ENCODE peak calls at places on chromosomes 4 and X, in eight cellular contexts. V is endothelial cell; C is NCI-H460; K is pulmonary artery endothelial cell; A is CD8-positive, alpha-beta T cell; P is stimulated activated CD4-positive, alpha-beta T cell treated with anti-CD3 and anti-CD28 coated beads, Interleukin-4, amount 100 ng/mL, for 24 hours; F is HS-5; U is RCC 7860. D is an unnamed sample.

GRCh38 chrX:86078650-86079049 is 31.3 kb upstream of the CHM start:
- DNase-seq in F (no peak), C (no peak), K (no peak), A (no peak), U (no peak), P (no peak), V (no peak), D (no peak)

GRCh38 chrX:346034-346813 is 27.6 kb upstream of the GTPBP6 start:
- DNase-seq in P (no peak), V (no peak), U (no peak), A (no peak), C (no peak), F (no peak), K (no peak), D (no peak)

GRCh38 chr4:142817442-142817841 is 28.7 kb downstream of the INPP4B start:
- DNase-seq in A (no peak), F (peak; percentile 75), K (no peak), C (peak; percentile 1), U (peak; percentile 89), P (peak; percentile 51), V (no peak), D (peak; percentile 77)

GRCh38 chrX:7801706-7802105 is 41.3 kb upstream of the VCX start:
- DNase-seq in K (no peak), U (no peak), V (no peak), F (no peak), A (no peak), C (no peak), P (no peak), D (no peak)

GRCh38 chrX:149881081-149881711 is at the start of gene MAGEA8:
- DNase-seq in V (no peak), F (no peak), A (no peak), C (no peak), K (no peak), P (no peak), U (no peak), D (no peak)

GRCh38 chr4:144649646-144650045 is 3.7 kb downstream of the HHIP start:
- DNase-seq in A (no peak), C (no peak), U (no peak), K (no peak), P (no peak), F (no peak), V (no peak), D (no peak)

GRCh38 chr4:155377281-155377680 is 516 bp upstream of the MAP9 start:
- DNase-seq in P (no peak), U (no peak), K (no peak), C (no peak), A (no peak), F (no peak), V (no peak), D (no peak)

GRCh38 chrX:22314692-22315091 is 42.0 kb downstream of the CBLL2 start:
- DNase-seq in A (no peak), C (peak; percentile 83), P (no peak), V (no peak), U (peak; percentile 20), K (no peak), F (no peak), D (no peak)

GRCh38 chrX:20378291-20378920 is 111.7 kb upstream of the RPS6KA3 start:
- DNase-seq in U (peak; percentile 72), K (no peak), C (no peak), V (no peak), P (peak; percentile 38), A (no peak), F (peak; percentile 37), D (no peak)

GRCh38 chr4:121096629-121097028 is 24.3 kb upstream of the NDNF start:
- DNase-seq in U (peak; percentile 27), P (no peak), V (no peak), C (peak; percentile 35), K (no peak), F (no peak), A (no peak), D (peak; percentile 70)

GRCh38 chr4:87807402-87807801 is 8.0 kb downstream of the IBSP start:
- DNase-seq in U (no peak), F (no peak), A (no peak), K (no peak), P (no peak), V (no peak), C (no peak), D (no peak)

GRCh38 chr4:165584916-165585315 is 206.1 kb downstream of the CPE start:
- DNase-seq in V (no peak), K (no peak), U (no peak), P (no peak), A (no peak), F (no peak), C (no peak), D (no peak)

GRCh38 chrX:103817502-103817901 is 14.6 kb downstream of the RAB9B start:
- DNase-seq in P (peak; percentile 30), F (peak; percentile 37), V (peak; percentile 27), C (peak; percentile 59), U (peak; percentile 27), K (no peak), A (no peak), D (peak; percentile 40)

GRCh38 chr4:8281519-8282133 is 12.1 kb downstream of the HTRA3 start:
- DNase-seq in P (no peak), F (no peak), K (no peak), A (no peak), C (no peak), V (no peak), U (no peak), D (no peak)

GRCh38 chr4:11954093-11954492 is 525.4 kb upstream of the HS3ST1 start:
- DNase-seq in F (no peak), K (peak; percentile 46), P (no peak), U (no peak), C (no peak), A (no peak), V (peak; percentile 41), D (peak; percentile 86)

GRCh38 chr4:73764513-73764912 is 24.1 kb downstream of the CXCL8 start:
- DNase-seq in V (no peak), A (no peak), P (no peak), C (no peak), F (no peak), K (no peak), U (no peak), D (no peak)

GRCh38 chrX:9180623-9181022 is 146.7 kb upstream of the FAM9B start:
- DNase-seq in P (no peak), V (no peak), U (no peak), F (no peak), K (no peak), A (no peak), C (no peak), D (no peak)